ENCODE peak calls at places on chromosomes 6 and 20, in eight cellular contexts. G is OCI-LY7, Z is Panc1, S is mucosa of descending colon, V is GM23338, Q is cardiac muscle cell, H is transverse colon, O is PC-9. I is an unnamed sample. For H3K4me1, the result is how much of the 10 kb centered on the place peaks cover.

GRCh38 chr6:82842721-82843120 is 222.9 kb downstream of the UBE3D start:
- DNase-seq in G (no peak), Z (no peak), S (no peak), V (no peak), Q (no peak), H (no peak), O (peak), I (no peak)

GRCh38 chr6:16510245-16510644 is 251.0 kb downstream of the ATXN1 start:
- DNase-seq in G (no peak), Z (no peak), S (no peak), V (no peak), Q (no peak), H (no peak), O (no peak), I (no peak)

GRCh38 chr20:38059832-38060231 is 26.3 kb downstream of the RPRD1B start:
- DNase-seq in G (no peak), Z (no peak), S (no peak), V (no peak), Q (no peak), H (peak), O (no peak), I (no peak)

GRCh38 chr20:55978550-55978949 is 26.8 kb downstream of the CBLN4 start:
- DNase-seq in G (no peak), Z (no peak), S (no peak), V (no peak), Q (no peak), H (no peak), O (no peak), I (no peak)

GRCh38 chr6:143806282-143807102 is 36.6 kb upstream of the LTV1 start:
- DNase-seq in G (no peak), Z (no peak), S (no peak), V (no peak), Q (no peak), H (no peak), O (no peak), I (no peak)

GRCh38 chr6:17427062-17427461 is 33.7 kb downstream of the CAP2 start:
- DNase-seq in G (no peak), Z (no peak), S (no peak), V (no peak), Q (no peak), H (no peak), O (no peak), I (no peak)

GRCh38 chr6:2155206-2155605 is 90.2 kb downstream of the GMDS start:
- DNase-seq in G (no peak), Z (no peak), S (no peak), V (no peak), Q (no peak), H (no peak), O (no peak), I (no peak)

GRCh38 chr6:111779031-111779430 is 94.2 kb downstream of the FYN start:
- DNase-seq in G (no peak), Z (no peak), S (no peak), V (no peak), Q (no peak), H (no peak), O (no peak), I (no peak)

GRCh38 chr6:3314621-3315020 is 55.9 kb downstream of the PSMG4 start:
- DNase-seq in G (no peak), Z (no peak), S (no peak), V (no peak), Q (no peak), H (no peak), O (no peak), I (no peak)

GRCh38 chr20:32462900-32463641 is 104.9 kb downstream of the ASXL1 start:
- DNase-seq in G (no peak), Z (no peak), S (peak), V (no peak), Q (no peak), H (peak), O (no peak), I (peak)

GRCh38 chr6:170464524-170464979 is 88.6 kb downstream of the PSMB1 start:
- DNase-seq in G (no peak), Z (no peak), S (no peak), V (no peak), Q (no peak), H (no peak), O (no peak), I (no peak)

GRCh38 chr6:138555294-138555988 is 56.1 kb upstream of the NHSL1 start:
- DNase-seq in G (no peak), Z (no peak), S (no peak), V (peak), Q (peak), H (no peak), O (peak), I (no peak)

GRCh38 chr6:57019434-57019833 is 27.1 kb upstream of the KIAA1586 start:
- DNase-seq in G (no peak), Z (no peak), S (no peak), V (no peak), Q (no peak), H (no peak), O (no peak), I (no peak)

GRCh38 chr6:82072771-82073170 is 174.8 kb downstream of the IBTK start:
- DNase-seq in G (no peak), Z (no peak), S (no peak), V (no peak), Q (no peak), H (no peak), O (no peak), I (no peak)

GRCh38 chr6:142942805-142943227 is 2.2 kb downstream of the HIVEP2 start:
- DNase-seq in G (peak), Z (no peak), S (no peak), V (no peak), Q (no peak), H (no peak), O (no peak), I (no peak)

GRCh38 chr6:3943373-3943772 is 94.2 kb downstream of the FAM50B start:
- DNase-seq in G (no peak), Z (no peak), S (no peak), V (no peak), Q (no peak), H (no peak), O (no peak), I (peak)

GRCh38 chr6:85747093-85747492 is 104.4 kb upstream of the SYNCRIP start:
- DNase-seq in G (no peak), Z (no peak), S (no peak), V (no peak), Q (no peak), H (no peak), O (no peak), I (no peak)

GRCh38 chr6:33620584-33621395 is at the start of gene ITPR3:
- DNase-seq in G (peak), Z (no peak), S (peak), V (peak), Q (peak), H (peak), O (peak), I (peak)

GRCh38 chr20:24027229-24027628 is 38.6 kb upstream of the GGTLC1 start:
- DNase-seq in G (peak), Z (no peak), S (peak), V (no peak), Q (no peak), H (peak), O (no peak), I (peak)

GRCh38 chr20:51528263-51529026 is 14.1 kb downstream of the NFATC2 start:
- DNase-seq in G (no peak), Z (no peak), S (no peak), V (no peak), Q (no peak), H (no peak), O (no peak), I (no peak)

GRCh38 chr20:50191065-50191565 is 485 bp downstream of the CEBPB start:
- DNase-seq in G (peak), Z (no peak), S (peak), V (peak), Q (no peak), H (peak), O (peak), I (peak)

GRCh38 chr6:11251553-11252358 is 19.3 kb upstream of the NEDD9 start:
- DNase-seq in G (no peak), Z (no peak), S (no peak), V (no peak), Q (no peak), H (peak), O (peak), I (peak)

GRCh38 chr6:127031511-127031910 is 87.0 kb upstream of the RSPO3 start:
- DNase-seq in G (no peak), Z (no peak), S (no peak), V (no peak), Q (no peak), H (no peak), O (no peak), I (no peak)

GRCh38 chr6:25750911-25751310 is 3.6 kb upstream of the SLC17A4 start:
- DNase-seq in G (no peak), Z (no peak), S (no peak), V (no peak), Q (no peak), H (peak), O (no peak), I (no peak)
- H3K4me1 ChIP-seq in G (under half), Z (under half), S (under half), V (under half), Q (under half), H (half or more), O (under half), I (under half)

DNA sequence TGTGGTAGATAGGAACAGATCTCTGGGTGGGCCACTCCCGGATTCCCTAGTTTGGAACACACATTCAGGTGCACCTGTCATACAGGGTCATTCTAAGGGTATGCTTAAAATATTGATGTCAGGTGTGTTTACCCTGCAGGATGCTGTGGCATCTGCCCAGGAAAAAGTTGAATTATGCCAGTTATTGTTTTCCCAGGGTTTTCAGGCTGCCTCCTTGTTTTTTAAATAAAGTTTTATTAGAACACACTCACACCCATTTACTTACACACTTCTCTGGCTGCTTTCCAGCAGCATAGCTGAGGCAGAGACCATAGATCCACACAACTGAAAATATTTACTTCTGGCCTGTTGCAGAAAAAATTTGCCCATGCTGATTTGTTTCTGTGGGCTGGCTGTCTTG is 76.5 kb downstream of the PHACTR3 start:
- DNase-seq in G (no peak), Z (no peak), S (no peak), V (no peak), Q (no peak), H (no peak), O (no peak), I (no peak)
- TF ChIP-seq CTCF in G (no peak), Z (no peak), S (no peak), V (no peak), Q (no peak), H (no peak), O (no peak), I (no peak)

GRCh38 chr6:37940074-37940847 is 120.7 kb downstream of the ZFAND3 start:
- DNase-seq in G (no peak), Z (no peak), S (no peak), V (no peak), Q (peak), H (no peak), O (no peak), I (peak)
- H3K4me1 ChIP-seq in G (under half), Z (under half), S (under half), V (under half), Q (under half), H (under half), O (under half), I (under half)

GRCh38 chr20:47013606-47014005 is 119.0 kb downstream of the EYA2 start:
- DNase-seq in G (no peak), Z (no peak), S (no peak), V (no peak), Q (no peak), H (no peak), O (no peak), I (no peak)
- TF ChIP-seq CTCF in G (peak), Z (no peak), S (no peak), V (no peak), Q (no peak), H (no peak), O (peak), I (no peak)

GRCh38 chr20:62708591-62709536 is at the start of gene NTSR1:
- DNase-seq in G (no peak), Z (no peak), S (no peak), V (peak), Q (peak), H (no peak), O (no peak), I (no peak)
- H3K4me1 ChIP-seq in G (under half), Z (half or more), S (under half), V (under half), Q (under half), H (under half), O (under half), I (under half)